ENCODE peak calls at places on chromosome 18, in four cellular contexts. M is tibial nerve, T is MCF 10A, D is fibroblast of lung. N is an unnamed sample.

GRCh38 chr18:48838166-48838775 is 112.5 kb downstream of the SMAD7 start:
- DNase-seq in T (no peak), M (no peak), D (no peak), N (no peak)

GRCh38 chr18:45335644-45336043 is 279.6 kb upstream of the SLC14A2 start:
- DNase-seq in D (no peak), M (no peak), T (peak; percentile 78), N (no peak)

GRCh38 chr18:27363918-27364317 is 178.8 kb upstream of the CHST9 start:
- DNase-seq in D (no peak), M (no peak), T (peak; percentile 34), N (no peak)

GRCh38 chr18:66632771-66633170 is 28.9 kb upstream of the CDH19 start:
- DNase-seq in M (no peak), T (no peak), D (no peak), N (no peak)

GRCh38 chr18:79872852-79873444 is 75.2 kb downstream of the KCNG2 start:
- DNase-seq in M (peak; percentile 9), T (no peak), D (no peak), N (no peak)

GRCh38 chr18:45664824-45665763 is 49.8 kb downstream of the SLC14A2 start:
- DNase-seq in D (peak; percentile 72), M (peak; percentile 47), T (peak; percentile 74), N (peak; percentile 62)

GRCh38 chr18:58091099-58091611 is 47.1 kb downstream of the NEDD4L start:
- DNase-seq in D (no peak), T (peak; percentile 82), M (no peak), N (no peak)

GRCh38 chr18:62773691-62774090 is 58.4 kb downstream of the PHLPP1 start:
- DNase-seq in M (no peak), T (no peak), D (no peak), N (no peak)

GRCh38 chr18:45828917-45829811 is 3.7 kb downstream of the SIGLEC15 start:
- DNase-seq in D (no peak), M (no peak), T (no peak), N (no peak)

GRCh38 chr18:3117493-3118192 is 102.1 kb downstream of the MYOM1 start:
- DNase-seq in D (no peak), T (peak; percentile 92), M (no peak), N (no peak)

GRCh38 chr18:7954229-7954628 is 387.1 kb downstream of the PTPRM start:
- DNase-seq in M (no peak), T (no peak), D (peak; percentile 19), N (no peak)

GRCh38 chr18:22230403-22231042 is 61.1 kb downstream of the GATA6 start:
- DNase-seq in D (peak; percentile 70), T (peak; percentile 34), M (no peak), N (no peak)

GRCh38 chr18:32093106-32093511 is 1.4 kb downstream of the RNF138 start:
- DNase-seq in M (no peak), T (peak; percentile 64), D (peak; percentile 67), N (peak; percentile 69)

GRCh38 chr18:62690416-62690815 is 24.9 kb upstream of the PHLPP1 start:
- DNase-seq in D (no peak), M (no peak), T (no peak), N (no peak)

GRCh38 chr18:13558132-13558531 is 168.2 kb downstream of the FAM210A start:
- DNase-seq in D (peak; percentile 41), M (no peak), T (peak; percentile 48), N (peak; percentile 20)

GRCh38 chr18:57529151-57529550 is 57.4 kb downstream of the FECH start:
- DNase-seq in M (no peak), D (no peak), T (no peak), N (no peak)

GRCh38 chr18:23053756-23054457 is 81.4 kb upstream of the CABLES1 start:
- DNase-seq in T (peak; percentile 17), M (no peak), D (peak; percentile 35), N (peak; percentile 50)